ENCODE peak calls at places on chromosomes 13 and 19, in six cellular contexts. One of them, this sample, is unnamed.

GRCh38 chr19:39563408-39563807 is 23.4 kb upstream of the EID2 start:
- DNase-seq in WTC11: no peak
- DNase-seq in GM23338: peak; percentile 9
- DNase-seq in cardiac muscle cell: peak; percentile 3
- DNase-seq in endothelial cell: no peak
- DNase-seq in right lobe of liver: no peak
- DNase-seq in this sample: no peak

GRCh38 chr19:32708457-32708856 is 11.1 kb upstream of the TDRD12 start:
- DNase-seq in WTC11: no peak
- DNase-seq in GM23338: no peak
- DNase-seq in cardiac muscle cell: no peak
- DNase-seq in endothelial cell: no peak
- DNase-seq in right lobe of liver: no peak
- DNase-seq in this sample: no peak

GRCh38 chr13:25085125-25085742 is 10.7 kb upstream of the PABPC3 start:
- DNase-seq in WTC11: peak; percentile 50
- DNase-seq in GM23338: peak; percentile 84
- DNase-seq in cardiac muscle cell: peak; percentile 59
- DNase-seq in endothelial cell: peak; percentile 50
- DNase-seq in right lobe of liver: no peak
- DNase-seq in this sample: no peak

GRCh38 chr13:111183959-111184684 is 69.0 kb downstream of the ARHGEF7 start:
- DNase-seq in WTC11: no peak
- DNase-seq in GM23338: no peak
- DNase-seq in cardiac muscle cell: peak; percentile 22
- DNase-seq in endothelial cell: no peak
- DNase-seq in right lobe of liver: no peak
- DNase-seq in this sample: no peak

GRCh38 chr13:101965096-101965495 is 436.8 kb downstream of the FGF14 start:
- DNase-seq in WTC11: no peak
- DNase-seq in GM23338: no peak
- DNase-seq in cardiac muscle cell: no peak
- DNase-seq in endothelial cell: no peak
- DNase-seq in right lobe of liver: no peak
- DNase-seq in this sample: no peak

GRCh38 chr13:78323848-78324247 is 279.5 kb downstream of the POU4F1 start:
- DNase-seq in WTC11: no peak
- DNase-seq in GM23338: no peak
- DNase-seq in cardiac muscle cell: no peak
- DNase-seq in endothelial cell: no peak
- DNase-seq in right lobe of liver: no peak
- DNase-seq in this sample: no peak

GRCh38 chr19:2291185-2291751 is 9.3 kb upstream of the PEAK3 start:
- DNase-seq in WTC11: peak; percentile 77
- DNase-seq in GM23338: peak; percentile 84
- DNase-seq in cardiac muscle cell: no peak
- DNase-seq in endothelial cell: no peak
- DNase-seq in right lobe of liver: no peak
- DNase-seq in this sample: no peak

GRCh38 chr13:79593611-79594275 is 112.8 kb downstream of the NDFIP2 start:
- DNase-seq in WTC11: no peak
- DNase-seq in GM23338: no peak
- DNase-seq in cardiac muscle cell: peak; percentile 66
- DNase-seq in endothelial cell: no peak
- DNase-seq in right lobe of liver: no peak
- DNase-seq in this sample: no peak

GRCh38 chr13:112690242-112690943 is 555 bp downstream of the ATP11A start:
- DNase-seq in WTC11: peak; percentile 49
- DNase-seq in GM23338: peak; percentile 64
- DNase-seq in cardiac muscle cell: peak; percentile 23
- DNase-seq in endothelial cell: peak; percentile 38
- DNase-seq in right lobe of liver: peak; percentile 69
- DNase-seq in this sample: peak; percentile 33

GRCh38 chr13:80274643-80275042 is 66.3 kb downstream of the SPRY2 start:
- DNase-seq in WTC11: no peak
- DNase-seq in GM23338: no peak
- DNase-seq in cardiac muscle cell: no peak
- DNase-seq in endothelial cell: no peak
- DNase-seq in right lobe of liver: no peak
- DNase-seq in this sample: no peak

GRCh38 chr19:16022251-16022650 is 54.0 kb upstream of the TPM4 start:
- DNase-seq in WTC11: no peak
- DNase-seq in GM23338: no peak
- DNase-seq in cardiac muscle cell: no peak
- DNase-seq in endothelial cell: no peak
- DNase-seq in right lobe of liver: peak; percentile 29
- DNase-seq in this sample: no peak

GRCh38 chr19:43674630-43674982 is 4.6 kb upstream of the PLAUR start:
- DNase-seq in WTC11: no peak
- DNase-seq in GM23338: no peak
- DNase-seq in cardiac muscle cell: peak; percentile 61
- DNase-seq in endothelial cell: no peak
- DNase-seq in right lobe of liver: no peak
- DNase-seq in this sample: no peak

GRCh38 chr19:7597689-7598088 is 2.0 kb downstream of the CAMSAP3 start:
- DNase-seq in WTC11: no peak
- DNase-seq in GM23338: no peak
- DNase-seq in cardiac muscle cell: no peak
- DNase-seq in endothelial cell: no peak
- DNase-seq in right lobe of liver: no peak
- DNase-seq in this sample: no peak

GRCh38 chr19:17648097-17648660 is 40.0 kb downstream of the UNC13A start:
- DNase-seq in WTC11: peak; percentile 44
- DNase-seq in GM23338: peak; percentile 55
- DNase-seq in cardiac muscle cell: no peak
- DNase-seq in endothelial cell: no peak
- DNase-seq in right lobe of liver: no peak
- DNase-seq in this sample: no peak

GRCh38 chr19:43700368-43701015 is 15.4 kb upstream of the IRGC start:
- DNase-seq in WTC11: no peak
- DNase-seq in GM23338: no peak
- DNase-seq in cardiac muscle cell: peak; percentile 81
- DNase-seq in endothelial cell: no peak
- DNase-seq in right lobe of liver: no peak
- DNase-seq in this sample: peak; percentile 21

GRCh38 chr19:48872884-48873475 is 759 bp downstream of the PPP1R15A start:
- DNase-seq in WTC11: peak; percentile 77
- DNase-seq in GM23338: peak; percentile 97
- DNase-seq in cardiac muscle cell: peak; percentile 96
- DNase-seq in endothelial cell: peak; percentile 59
- DNase-seq in right lobe of liver: peak; percentile 79
- DNase-seq in this sample: peak; percentile 59

GRCh38 chr13:51814071-51814470 is 10.1 kb upstream of the DHRS12 start:
- DNase-seq in WTC11: no peak
- DNase-seq in GM23338: no peak
- DNase-seq in cardiac muscle cell: no peak
- DNase-seq in endothelial cell: no peak
- DNase-seq in right lobe of liver: no peak
- DNase-seq in this sample: no peak

GRCh38 chr13:51816604-51817254 is 12.8 kb upstream of the DHRS12 start:
- DNase-seq in WTC11: no peak
- DNase-seq in GM23338: no peak
- DNase-seq in cardiac muscle cell: no peak
- DNase-seq in endothelial cell: no peak
- DNase-seq in right lobe of liver: no peak
- DNase-seq in this sample: no peak

GRCh38 chr13:51815848-51816247 is 11.9 kb upstream of the DHRS12 start:
- DNase-seq in WTC11: no peak
- DNase-seq in GM23338: no peak
- DNase-seq in cardiac muscle cell: no peak
- DNase-seq in endothelial cell: no peak
- DNase-seq in right lobe of liver: no peak
- DNase-seq in this sample: no peak

GRCh38 chr13:51817717-51818116 is 13.8 kb upstream of the DHRS12 start:
- DNase-seq in WTC11: no peak
- DNase-seq in GM23338: no peak
- DNase-seq in cardiac muscle cell: no peak
- DNase-seq in endothelial cell: no peak
- DNase-seq in right lobe of liver: no peak
- DNase-seq in this sample: no peak

DNA sequence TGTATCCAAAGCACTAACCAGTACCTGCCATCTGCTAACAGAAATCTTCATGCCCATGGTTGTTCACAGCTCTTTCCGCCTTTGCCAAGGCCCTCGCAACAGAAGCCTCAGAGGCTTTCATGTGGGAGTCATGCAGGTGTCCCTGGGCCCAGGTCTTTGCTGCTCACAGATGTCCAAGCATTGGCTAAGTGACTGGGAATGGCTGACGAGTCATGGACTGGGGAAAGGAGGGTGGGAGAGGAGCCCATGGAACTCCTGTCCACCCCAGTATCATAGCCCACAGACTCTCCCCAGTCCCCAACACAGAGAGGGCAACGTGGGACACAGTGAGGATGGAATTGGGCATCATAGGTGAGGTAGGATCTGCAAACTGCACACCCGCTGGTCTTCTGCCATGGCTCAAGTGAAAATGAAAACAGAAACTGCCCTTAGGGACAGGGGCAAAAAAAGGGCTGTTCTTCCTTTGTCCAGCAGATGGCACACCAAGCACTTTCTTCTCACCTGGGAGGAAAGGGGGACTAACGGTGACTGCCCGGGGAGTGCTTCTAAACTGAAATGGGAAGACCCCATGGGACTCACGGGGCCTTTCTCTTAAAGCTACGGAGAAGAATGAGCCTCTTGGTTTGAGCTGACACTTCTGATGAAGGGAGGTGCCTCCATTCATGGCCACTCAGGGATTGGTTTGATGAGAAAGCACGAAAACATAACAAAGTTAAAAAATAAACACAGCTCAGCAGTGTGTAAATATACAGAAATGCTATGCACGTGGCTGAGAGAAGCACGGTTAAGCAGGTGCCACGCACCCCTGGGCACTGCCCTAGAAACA is 11.1 kb upstream of the DHRS12 start:
- DNase-seq in WTC11: peak; percentile 80
- DNase-seq in GM23338: peak; percentile 89
- DNase-seq in cardiac muscle cell: peak; percentile 74
- DNase-seq in endothelial cell: peak; percentile 73
- DNase-seq in right lobe of liver: no peak
- DNase-seq in this sample: peak; percentile 56
- TF ChIP-seq CTCF in WTC11: peak; percentile 74
- TF ChIP-seq CTCF in GM23338: peak; percentile 76
- TF ChIP-seq CTCF in cardiac muscle cell: peak; percentile 87
- TF ChIP-seq CTCF in endothelial cell: peak; percentile 81
- TF ChIP-seq CTCF in right lobe of liver: peak; percentile 83
- TF ChIP-seq CTCF in this sample: peak; percentile 46

DNA sequence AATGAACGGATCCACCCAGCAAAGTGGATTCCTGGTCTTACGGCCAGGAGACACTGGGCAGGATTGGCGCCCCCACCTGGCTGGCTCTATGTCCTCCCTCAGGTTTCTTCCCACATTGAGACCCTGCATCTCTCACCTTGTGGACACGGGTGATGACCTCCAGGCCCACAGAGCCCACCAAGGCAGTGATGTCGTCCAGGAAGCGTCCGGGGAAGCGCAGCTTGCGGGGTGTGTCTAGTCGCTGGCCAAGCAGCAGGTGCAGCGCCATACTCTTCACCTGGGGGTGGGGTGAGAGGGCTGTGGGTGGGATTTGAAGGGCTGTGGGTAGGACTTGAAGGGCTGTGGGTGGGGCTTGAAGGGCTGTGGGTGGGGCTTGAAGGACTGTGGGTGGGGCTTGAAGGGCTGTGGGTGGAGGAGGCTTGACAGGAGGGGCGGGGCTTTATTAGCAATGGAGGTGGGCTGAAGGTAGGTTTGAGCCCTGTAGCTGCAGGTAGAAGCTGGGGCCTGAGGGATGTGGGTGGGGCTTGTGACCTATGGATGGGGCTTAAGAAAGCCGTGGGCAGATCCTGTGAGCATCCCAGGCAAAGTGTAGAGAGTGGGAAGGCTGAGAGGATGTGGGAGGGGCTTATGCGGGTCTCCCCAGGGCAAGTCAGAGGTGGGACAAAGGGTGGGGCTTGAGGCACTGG is 12.1 kb upstream of the ANGPTL8 start:
- DNase-seq in WTC11: peak; percentile 92
- DNase-seq in GM23338: peak; percentile 95
- DNase-seq in cardiac muscle cell: no peak
- DNase-seq in endothelial cell: no peak
- DNase-seq in right lobe of liver: no peak
- DNase-seq in this sample: no peak
- TF ChIP-seq CTCF in WTC11: peak; percentile 58
- TF ChIP-seq CTCF in GM23338: peak; percentile 86
- TF ChIP-seq CTCF in cardiac muscle cell: no peak
- TF ChIP-seq CTCF in endothelial cell: no peak
- TF ChIP-seq CTCF in right lobe of liver: no peak
- TF ChIP-seq CTCF in this sample: no peak

DNA sequence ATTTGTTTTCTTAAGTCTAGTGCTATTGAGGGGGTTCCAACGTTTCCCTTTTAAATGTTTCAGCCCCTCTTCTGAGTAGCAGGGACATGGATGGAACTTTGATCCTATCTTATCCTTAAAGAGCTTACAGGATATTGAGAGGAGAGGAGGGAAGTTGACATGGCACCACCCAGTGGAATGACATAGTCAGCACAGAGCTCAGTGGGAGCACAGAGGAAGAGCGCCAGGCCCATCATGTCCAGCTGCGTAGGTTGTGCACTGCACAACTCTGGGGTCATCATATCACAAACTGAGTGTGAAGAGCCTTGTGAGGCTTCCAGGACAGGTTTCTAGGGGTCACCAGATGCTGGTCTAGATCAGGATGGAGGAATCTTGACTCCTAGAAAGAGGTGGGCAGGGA is 4.6 kb upstream of the CDC42EP5 start:
- DNase-seq in WTC11: no peak
- DNase-seq in GM23338: no peak
- DNase-seq in cardiac muscle cell: no peak
- DNase-seq in endothelial cell: no peak
- DNase-seq in right lobe of liver: no peak
- DNase-seq in this sample: no peak
- TF ChIP-seq CTCF in WTC11: no peak
- TF ChIP-seq CTCF in GM23338: peak; percentile 21
- TF ChIP-seq CTCF in cardiac muscle cell: no peak
- TF ChIP-seq CTCF in endothelial cell: no peak
- TF ChIP-seq CTCF in right lobe of liver: no peak
- TF ChIP-seq CTCF in this sample: no peak

DNA sequence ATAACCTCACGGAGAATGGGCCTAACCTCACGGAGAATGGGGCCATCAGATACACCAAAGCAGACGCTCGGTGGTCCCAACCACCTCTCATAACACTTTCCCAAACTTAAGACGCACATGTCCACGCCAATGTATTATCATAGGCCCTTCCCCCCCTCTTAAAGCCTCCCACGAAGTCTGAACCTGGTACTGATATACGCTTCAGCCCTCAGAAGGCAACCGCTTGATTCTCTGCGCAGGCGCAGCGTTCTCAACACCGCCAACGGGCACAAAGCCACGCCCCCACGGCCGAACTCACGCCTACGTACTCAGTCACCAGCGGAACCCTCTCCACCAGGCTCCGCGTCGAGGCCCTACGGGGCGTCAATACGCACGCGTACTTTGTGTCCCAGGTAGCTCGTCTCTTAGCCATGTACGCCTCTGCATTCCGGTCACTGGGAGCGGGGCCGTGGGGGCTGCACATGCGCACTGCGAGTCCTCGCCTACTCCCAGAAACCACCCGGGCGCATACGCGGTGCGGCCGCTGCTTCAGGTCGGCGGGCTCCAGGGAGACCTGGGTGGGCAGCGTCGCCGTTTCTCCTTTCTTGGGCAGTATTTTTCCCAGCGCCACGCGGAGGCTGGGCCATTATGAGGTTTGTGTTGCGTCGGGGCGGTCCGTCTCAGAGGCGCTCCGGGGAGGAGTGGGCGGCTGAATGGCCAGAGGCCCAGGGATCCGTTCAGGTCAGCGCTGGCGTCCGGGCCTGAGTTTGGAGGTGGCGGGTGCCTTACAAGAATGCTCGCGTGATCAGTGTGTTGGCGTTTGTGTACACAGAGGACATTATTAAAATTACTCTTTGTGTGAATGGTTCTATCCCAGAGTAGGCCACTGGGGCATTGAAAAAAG is 25.3 kb downstream of the ZNF582 start:
- DNase-seq in WTC11: peak; percentile 95
- DNase-seq in GM23338: peak; percentile 99
- DNase-seq in cardiac muscle cell: peak; percentile 98
- DNase-seq in endothelial cell: peak; percentile 91
- DNase-seq in right lobe of liver: peak; percentile 95
- DNase-seq in this sample: peak; percentile 79
- TF ChIP-seq CTCF in WTC11: no peak
- TF ChIP-seq CTCF in GM23338: no peak
- TF ChIP-seq CTCF in cardiac muscle cell: no peak
- TF ChIP-seq CTCF in endothelial cell: no peak
- TF ChIP-seq CTCF in right lobe of liver: no peak
- TF ChIP-seq CTCF in this sample: no peak

This sample was measured in activated B cell treated with CpG ODN at 0.5 μM for 24 hours.